ENCODE peak calls at places on chromosomes 13 and 19, in nine cellular contexts. X, L, Y, Z, Q, W, D, J and A are unnamed samples.

GRCh38 chr19:45498411-45499195 is at the start of gene PPM1N:
- DNase-seq in X (peak; percentile 74), L (peak; percentile 53), Y (no peak), Z (peak; percentile 17), Q (peak; percentile 86), W (no peak), D (peak; percentile 88), J (peak; percentile 92), A (peak; percentile 19)

GRCh38 chr13:45728759-45729158 is 26.6 kb downstream of the CBY2 start:
- DNase-seq in X (no peak), L (no peak), Y (no peak), Z (no peak), Q (no peak), W (no peak), D (no peak), J (no peak), A (no peak)

GRCh38 chr13:27311518-27312208 is 41.0 kb downstream of the RASL11A start:
- DNase-seq in X (no peak), L (no peak), Y (no peak), Z (no peak), Q (no peak), W (no peak), D (no peak), J (no peak), A (no peak)

GRCh38 chr13:33678906-33679657 is 138.9 kb upstream of the RFC3 start:
- DNase-seq in X (no peak), L (peak; percentile 34), Y (peak; percentile 63), Z (peak; percentile 1), Q (no peak), W (peak; percentile 94), D (no peak), J (peak; percentile 84), A (peak; percentile 81)

GRCh38 chr13:30968734-30969335 is 36.4 kb downstream of the TEX26 start:
- DNase-seq in X (no peak), L (no peak), Y (no peak), Z (peak; percentile 55), Q (no peak), W (no peak), D (no peak), J (no peak), A (peak; percentile 86)

GRCh38 chr13:111245781-111246384 is 74.6 kb upstream of the TEX29 start:
- DNase-seq in X (no peak), L (no peak), Y (no peak), Z (peak; percentile 56), Q (no peak), W (no peak), D (no peak), J (no peak), A (peak; percentile 92)

GRCh38 chr13:48739346-48740037 is 85.8 kb downstream of the CYSLTR2 start:
- DNase-seq in X (no peak), L (no peak), Y (no peak), Z (peak; percentile 47), Q (no peak), W (no peak), D (no peak), J (no peak), A (no peak)

GRCh38 chr13:72141845-72142470 is 275.0 kb upstream of the DACH1 start:
- DNase-seq in X (no peak), L (no peak), Y (no peak), Z (no peak), Q (no peak), W (no peak), D (no peak), J (no peak), A (peak; percentile 11)

GRCh38 chr19:46639356-46640061 is 3.5 kb upstream of the GNG8 start:
- DNase-seq in X (no peak), L (no peak), Y (peak; percentile 89), Z (peak; percentile 58), Q (peak; percentile 35), W (peak; percentile 62), D (peak; percentile 92), J (peak; percentile 81), A (peak; percentile 87)

GRCh38 chr19:41784337-41785239 is 11.8 kb upstream of the CEACAM3 start:
- DNase-seq in X (peak; percentile 16), L (no peak), Y (no peak), Z (no peak), Q (no peak), W (no peak), D (no peak), J (no peak), A (no peak)

GRCh38 chr19:18433039-18433691 is 4.8 kb downstream of the ISYNA1 start:
- DNase-seq in X (peak; percentile 62), L (no peak), Y (no peak), Z (no peak), Q (peak; percentile 53), W (no peak), D (peak; percentile 88), J (peak; percentile 92), A (no peak)
- H3K4me3 ChIP-seq in X (peak overlapping the region; percentile 47), L (peak overlapping the region; percentile 52), Y (peak overlapping the region; percentile 11), Z (peak overlapping the region; percentile 37), Q (peak overlapping the region; percentile 35), W (peak overlapping the region; percentile 23), D (peak overlapping the region; percentile 51), J (peak overlapping the region; percentile 53), A (peak overlapping the region; percentile 46)

GRCh38 chr19:40147693-40148347 is 43.4 kb upstream of the MAP3K10 start:
- DNase-seq in X (no peak), L (no peak), Y (peak; percentile 54), Z (peak; percentile 77), Q (no peak), W (peak; percentile 37), D (peak; percentile 81), J (no peak), A (peak; percentile 71)
- H3K4me3 ChIP-seq in X (no peak overlapping the region), L (no peak overlapping the region), Y (no peak overlapping the region), Z (no peak overlapping the region), Q (no peak overlapping the region), W (no peak overlapping the region), D (peak overlapping the region; percentile 67), J (no peak overlapping the region), A (peak overlapping the region; percentile 71)

DNA sequence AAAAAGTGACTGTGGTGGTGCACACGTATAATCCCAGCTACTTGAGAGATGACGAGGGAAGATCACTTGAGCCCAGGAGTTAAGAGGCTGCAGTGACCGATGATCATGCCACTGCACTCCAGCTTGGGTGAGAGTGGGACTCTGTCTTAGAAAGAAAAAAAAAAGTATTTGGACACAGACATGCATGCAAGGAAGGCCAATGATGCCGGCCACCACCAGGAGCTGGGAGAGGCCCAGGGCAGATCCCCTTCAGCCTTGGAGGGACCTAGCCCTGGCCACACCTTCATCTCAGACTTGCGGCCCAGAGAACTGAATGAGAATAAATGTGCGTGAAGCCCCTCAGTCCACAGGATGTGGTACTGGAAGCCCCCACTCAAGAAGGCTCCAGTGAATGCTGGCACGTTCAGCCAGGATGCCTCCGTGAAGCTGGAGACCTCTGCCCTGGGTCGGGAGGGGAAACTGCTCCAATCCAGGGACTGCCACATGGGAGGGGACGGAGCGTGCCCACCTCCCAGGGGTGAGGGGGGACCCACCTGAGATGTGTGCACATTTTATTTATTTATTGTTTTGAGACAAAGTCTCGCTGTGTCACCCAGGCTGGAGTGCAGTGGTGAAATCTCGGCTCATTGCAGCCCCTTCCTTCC is 14.6 kb downstream of the TNFAIP8L1 start:
- DNase-seq in X (no peak), L (no peak), Y (no peak), Z (no peak), Q (no peak), W (no peak), D (peak; percentile 68), J (no peak), A (no peak)
- H3K4me3 ChIP-seq in X (no peak overlapping the region), L (no peak overlapping the region), Y (no peak overlapping the region), Z (no peak overlapping the region), Q (no peak overlapping the region), W (no peak overlapping the region), D (no peak overlapping the region), J (no peak overlapping the region), A (no peak overlapping the region)

GRCh38 chr19:8050274-8051096 is 2.1 kb upstream of the CCL25 start:
- DNase-seq in X (peak; percentile 77), L (peak; percentile 73), Y (peak; percentile 94), Z (peak; percentile 55), Q (peak; percentile 62), W (peak; percentile 77), D (peak; percentile 94), J (peak; percentile 94), A (peak; percentile 18)
- H3K4me3 ChIP-seq in X (peak overlapping the region; percentile 49), L (peak overlapping the region; percentile 40), Y (no peak overlapping the region), Z (no peak overlapping the region), Q (no peak overlapping the region), W (no peak overlapping the region), D (no peak overlapping the region), J (peak overlapping the region; percentile 23), A (no peak overlapping the region)